ENCODE peak calls at places on chromosomes 2 and 18, in six cellular contexts. B is heart left ventricle, M is esophagus squamous epithelium, L is choroid plexus epithelial cell, T is astrocyte of the cerebellum, V is hepatocyte. Z is an unnamed sample.

GRCh38 chr2:18976112-18976961 is 382.1 kb downstream of the OSR1 start:
- DNase-seq in B (no peak), M (no peak), L (peak), T (peak), V (peak), Z (no peak)

GRCh38 chr2:55954306-55955035 is 30.9 kb upstream of the EFEMP1 start:
- DNase-seq in B (no peak), M (no peak), L (peak), T (peak), V (no peak), Z (peak)

GRCh38 chr18:23032030-23032582 is 99.0 kb downstream of the RBBP8 start:
- DNase-seq in B (no peak), M (no peak), L (peak), T (peak), V (no peak), Z (peak)

GRCh38 chr2:238099709-238100048 is 461 bp upstream of the ESPNL start:
- DNase-seq in B (no peak), M (no peak), L (no peak), T (no peak), V (no peak), Z (no peak)

GRCh38 chr2:84678214-84678613 is 161.9 kb downstream of the DNAH6 start:
- DNase-seq in B (no peak), M (no peak), L (no peak), T (no peak), V (no peak), Z (no peak)

GRCh38 chr18:27964811-27965210 is 212.1 kb downstream of the CDH2 start:
- DNase-seq in B (no peak), M (no peak), L (peak), T (no peak), V (no peak), Z (peak)

GRCh38 chr18:46433121-46433826 is 223.7 kb downstream of the LOXHD1 start:
- DNase-seq in B (no peak), M (no peak), L (no peak), T (no peak), V (no peak), Z (no peak)

GRCh38 chr2:3169106-3169870 is 208.3 kb downstream of the EIPR1 start:
- DNase-seq in B (no peak), M (no peak), L (peak), T (no peak), V (no peak), Z (no peak)

GRCh38 chr2:96769816-96770215 is 9.1 kb downstream of the CNNM4 start:
- DNase-seq in B (peak), M (no peak), L (no peak), T (no peak), V (no peak), Z (no peak)

GRCh38 chr2:174023591-174024523 is 58.7 kb upstream of the SP3 start:
- DNase-seq in B (peak), M (peak), L (peak), T (peak), V (peak), Z (no peak)
- H3K4me3 ChIP-seq in B (no peak), M (peak), L (no peak), T (no peak), V (no peak), Z (no peak)

GRCh38 chr2:144607899-144608477 is 88.1 kb upstream of the ZEB2 start:
- DNase-seq in B (peak), M (no peak), L (peak), T (peak), V (no peak), Z (no peak)
- TF ChIP-seq CTCF in B (no peak), M (no peak), L (no peak), T (no peak), V (no peak), Z (no peak)

DNA sequence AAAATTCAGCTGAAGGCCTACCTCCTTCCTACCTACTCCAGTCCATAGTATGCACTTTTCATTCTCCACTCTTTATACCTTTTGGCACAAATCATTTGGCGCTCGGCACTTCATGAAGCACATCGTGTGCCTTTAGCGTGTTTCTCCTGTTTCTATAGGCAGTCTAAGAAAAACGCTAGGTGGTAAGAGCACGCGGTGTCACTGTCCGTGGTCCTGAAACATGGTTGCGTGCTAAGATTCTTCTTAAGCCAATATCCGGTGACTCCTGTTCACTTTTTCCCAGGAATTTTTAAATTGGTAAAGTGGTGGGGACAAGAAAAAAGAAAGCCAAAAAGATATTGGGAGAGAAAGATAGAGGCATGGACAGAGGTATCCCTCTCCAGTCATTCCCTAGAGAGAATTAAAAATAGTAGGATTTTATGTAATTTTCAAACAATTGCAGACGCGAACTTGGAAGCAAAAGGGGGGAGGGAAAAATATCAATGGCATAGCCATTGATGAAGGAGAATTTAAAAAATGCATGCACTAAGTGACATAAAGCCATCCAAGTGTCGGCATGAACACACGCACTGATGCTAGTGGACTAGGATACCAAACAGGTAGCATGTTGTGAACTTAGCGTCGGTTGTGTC is 1.4 kb upstream of the CTNNA2 start:
- DNase-seq in B (no peak), M (no peak), L (peak), T (peak), V (peak), Z (peak)
- H3K4me3 ChIP-seq in B (no peak), M (no peak), L (no peak), T (no peak), V (no peak), Z (no peak)

DNA sequence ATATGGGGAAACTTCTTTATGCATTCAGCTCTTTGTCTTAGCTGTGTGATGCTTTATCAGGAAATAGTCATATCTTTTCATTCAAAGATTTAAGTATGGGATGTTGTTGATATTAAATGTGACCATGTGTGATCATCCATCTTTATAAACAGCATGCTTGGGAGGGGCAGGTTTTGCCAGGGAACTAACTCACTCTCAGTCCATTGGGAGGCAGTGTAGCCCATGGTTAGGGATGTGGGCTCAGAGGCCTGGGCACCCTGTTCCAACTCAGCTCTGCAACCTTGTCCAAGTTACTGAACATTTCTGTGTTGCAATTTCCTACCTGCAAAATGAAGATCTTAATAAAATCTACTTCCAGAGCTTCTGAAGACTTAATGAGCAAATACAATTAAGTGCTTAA is 92.0 kb upstream of the BCL2L11 start:
- DNase-seq in B (no peak), M (no peak), L (peak), T (no peak), V (no peak), Z (no peak)
- TF ChIP-seq CTCF in B (no peak), M (no peak), L (peak), T (no peak), V (no peak), Z (peak)

GRCh38 chr2:37944268-37944667 is 19.2 kb downstream of the RMDN2 start:
- DNase-seq in B (no peak), M (no peak), L (no peak), T (no peak), V (no peak), Z (no peak)
- H3K4me3 ChIP-seq in B (no peak), M (no peak), L (no peak), T (no peak), V (no peak), Z (no peak)

GRCh38 chr18:35585608-35586007 is 4.1 kb downstream of the GALNT1 start:
- DNase-seq in B (no peak), M (no peak), L (no peak), T (no peak), V (no peak), Z (no peak)

GRCh38 chr18:35590935-35591334 is 9.4 kb downstream of the GALNT1 start:
- DNase-seq in B (no peak), M (no peak), L (peak), T (no peak), V (no peak), Z (no peak)

GRCh38 chr18:35592298-35592697 is 10.8 kb downstream of the GALNT1 start:
- DNase-seq in B (no peak), M (no peak), L (no peak), T (no peak), V (no peak), Z (no peak)

GRCh38 chr18:35588122-35588521 is 6.6 kb downstream of the GALNT1 start:
- DNase-seq in B (no peak), M (no peak), L (no peak), T (no peak), V (no peak), Z (no peak)

GRCh38 chr18:35588995-35589394 is 7.5 kb downstream of the GALNT1 start:
- DNase-seq in B (no peak), M (no peak), L (no peak), T (no peak), V (no peak), Z (no peak)
- TF ChIP-seq CTCF in B (no peak), M (no peak), L (peak), T (no peak), V (no peak), Z (peak)

DNA sequence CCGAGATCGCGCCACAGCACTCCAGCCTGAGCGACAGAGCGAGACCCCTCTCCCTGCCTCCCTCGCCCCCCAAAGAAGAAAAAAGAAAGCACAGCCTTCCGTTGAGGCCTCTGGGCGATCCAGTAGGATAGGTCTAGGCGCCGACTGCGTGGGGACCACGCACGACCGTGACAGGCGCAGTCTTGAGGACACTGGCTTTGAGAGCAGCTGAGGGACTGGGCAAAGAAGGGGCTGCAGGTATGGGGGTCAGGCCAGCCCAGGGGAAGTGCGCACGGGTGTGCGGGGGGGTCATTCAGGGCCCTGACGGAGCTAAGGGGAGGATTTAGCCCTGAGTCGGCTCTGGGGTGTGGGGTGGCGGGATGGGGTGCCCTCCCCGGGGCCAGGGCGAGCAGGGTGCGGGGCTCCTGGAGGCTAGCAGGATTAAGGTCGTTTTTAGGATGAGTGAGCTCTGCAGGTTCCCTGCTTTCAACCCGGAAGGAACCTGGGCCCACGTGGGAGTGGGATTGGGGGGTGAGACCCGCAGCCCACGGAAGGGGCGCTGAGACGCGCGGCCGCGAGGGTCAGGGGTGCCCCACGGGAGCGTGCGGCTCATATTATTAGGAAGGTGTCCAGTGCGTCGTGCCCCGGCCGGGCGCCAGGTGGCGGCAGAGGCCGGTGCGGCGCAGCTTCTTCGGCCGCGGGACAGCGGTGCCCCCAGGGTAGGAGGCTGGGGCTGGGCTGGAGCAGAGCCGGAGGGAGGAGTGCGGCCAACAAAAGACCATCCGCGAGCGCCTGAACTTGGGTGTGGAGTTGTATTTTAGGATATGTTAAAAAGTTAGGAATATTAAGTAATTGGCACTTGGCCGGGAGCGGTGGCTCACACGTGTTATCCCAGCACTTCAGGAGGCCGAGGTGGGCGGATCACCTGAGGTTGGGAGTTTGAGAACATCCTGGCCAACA is 20.5 kb upstream of the ZNF236 start:
- DNase-seq in B (peak), M (no peak), L (peak), T (no peak), V (peak), Z (no peak)
- H3K4me3 ChIP-seq in B (peak), M (peak), L (peak), T (peak), V (no peak), Z (peak)

GRCh38 chr18:36828630-36829361 is at the start of the genes KIAA1328 and TPGS2:
- DNase-seq in B (peak), M (peak), L (peak), T (peak), V (peak), Z (no peak)
- TF ChIP-seq CTCF in B (peak), M (peak), L (peak), T (peak), V (peak), Z (peak)